ENCODE peak calls at places on chromosome 20, in four cellular contexts. D is fibroblast of mammary gland, Y is mucosa of descending colon, I is psoas muscle. H is an unnamed sample.
A peak's percentile ranks its signal among the peaks of the same experiment; 100 is the strongest.

GRCh38 chr20:62507991-62508640 is 32.3 kb upstream of the GATA5 start:
- DNase-seq in D (no peak), Y (no peak), I (no peak), H (no peak)

GRCh38 chr20:36624068-36624813 is 18.7 kb downstream of the RAB5IF start:
- DNase-seq in D (no peak), Y (peak; percentile 63), I (no peak), H (no peak)

GRCh38 chr20:41540916-41541315 is 77.3 kb downstream of the CHD6 start:
- DNase-seq in D (peak; percentile 34), Y (no peak), I (no peak), H (no peak)

GRCh38 chr20:9454781-9455180 is 59.6 kb upstream of the LAMP5 start:
- DNase-seq in D (peak; percentile 69), Y (no peak), I (no peak), H (no peak)

GRCh38 chr20:18611492-18611891 is 23.6 kb downstream of the DTD1 start:
- DNase-seq in D (no peak), Y (no peak), I (no peak), H (no peak)

GRCh38 chr20:48599106-48599747 is 228.6 kb downstream of the PREX1 start:
- DNase-seq in D (no peak), Y (peak; percentile 12), I (peak; percentile 19), H (no peak)

GRCh38 chr20:24543168-24543567 is 73.7 kb downstream of the SYNDIG1 start:
- DNase-seq in D (no peak), Y (no peak), I (no peak), H (no peak)

GRCh38 chr20:31517373-31517772 is 3.1 kb downstream of the HM13 start:
- DNase-seq in D (peak; percentile 82), Y (peak; percentile 55), I (peak; percentile 65), H (peak; percentile 62)

GRCh38 chr20:44646641-44647274 is 4.7 kb downstream of the ADA start:
- DNase-seq in D (peak; percentile 46), Y (no peak), I (no peak), H (no peak)

H was measured in K562.